ENCODE peak calls at places on chromosome 22, in nine cellular contexts. B, N, H, Y, A, I, G, R and J are unnamed samples. For H3K4me1, the result is how much of the 10 kb centered on the place peaks cover.

GRCh38 chr22:30866811-30867271 is 101.7 kb downstream of the MORC2 start:
- DNase-seq in B (no peak), N (peak), H (peak), Y (no peak), A (no peak), I (no peak), G (peak), R (no peak), J (peak)

GRCh38 chr22:35915477-35916013 is 113.1 kb downstream of the RBFOX2 start:
- DNase-seq in B (no peak), N (peak), H (no peak), Y (no peak), A (peak), I (no peak), G (no peak), R (no peak), J (no peak)

GRCh38 chr22:42613869-42614268 is 814 bp downstream of the POLDIP3 start:
- DNase-seq in B (no peak), N (peak), H (no peak), Y (no peak), A (peak), I (no peak), G (no peak), R (no peak), J (no peak)

GRCh38 chr22:35987487-35987886 is 41.1 kb downstream of the RBFOX2 start:
- DNase-seq in B (no peak), N (peak), H (no peak), Y (no peak), A (peak), I (no peak), G (no peak), R (no peak), J (no peak)

GRCh38 chr22:29205598-29206371 is at the start of gene EMID1:
- DNase-seq in B (no peak), N (peak), H (no peak), Y (peak), A (peak), I (peak), G (no peak), R (no peak), J (no peak)

GRCh38 chr22:49573109-49573765 is 254.4 kb downstream of the BRD1 start:
- DNase-seq in B (no peak), N (peak), H (no peak), Y (no peak), A (no peak), I (no peak), G (no peak), R (no peak), J (no peak)

GRCh38 chr22:49825944-49826602 is 1.6 kb downstream of the BRD1 start:
- DNase-seq in B (no peak), N (peak), H (no peak), Y (no peak), A (peak), I (no peak), G (no peak), R (no peak), J (peak)

GRCh38 chr22:35559354-35560005 is 18.8 kb downstream of the RASD2 start:
- DNase-seq in B (no peak), N (peak), H (no peak), Y (no peak), A (peak), I (no peak), G (no peak), R (no peak), J (no peak)

GRCh38 chr22:45452565-45453449 is 39.3 kb downstream of the RIBC2 start:
- DNase-seq in B (no peak), N (peak), H (no peak), Y (no peak), A (peak), I (no peak), G (no peak), R (no peak), J (no peak)

GRCh38 chr22:37848587-37849088 is 581 bp upstream of the EIF3L start:
- DNase-seq in B (no peak), N (peak), H (no peak), Y (no peak), A (peak), I (no peak), G (no peak), R (no peak), J (no peak)

GRCh38 chr22:44191036-44191454 is 10.3 kb downstream of the PARVG start:
- DNase-seq in B (no peak), N (no peak), H (no peak), Y (no peak), A (peak), I (no peak), G (no peak), R (no peak), J (no peak)

GRCh38 chr22:42993651-42994275 is 21.2 kb downstream of the PACSIN2 start:
- DNase-seq in B (no peak), N (peak), H (no peak), Y (no peak), A (peak), I (no peak), G (no peak), R (no peak), J (no peak)

GRCh38 chr22:49862408-49862776 is 8.7 kb downstream of the ZBED4 start:
- DNase-seq in B (no peak), N (no peak), H (no peak), Y (no peak), A (peak), I (no peak), G (no peak), R (no peak), J (no peak)

GRCh38 chr22:46770151-46770641 is 7.7 kb downstream of the TBC1D22A start:
- DNase-seq in B (no peak), N (no peak), H (no peak), Y (no peak), A (no peak), I (peak), G (no peak), R (no peak), J (no peak)

GRCh38 chr22:44259366-44260215 is 53.2 kb downstream of the SHISAL1 start:
- DNase-seq in B (no peak), N (no peak), H (peak), Y (no peak), A (no peak), I (no peak), G (no peak), R (no peak), J (peak)

GRCh38 chr22:49368221-49368975 is 459.3 kb downstream of the BRD1 start:
- DNase-seq in B (no peak), N (peak), H (no peak), Y (no peak), A (no peak), I (no peak), G (no peak), R (peak), J (no peak)

GRCh38 chr22:17241571-17242310 is 22.5 kb upstream of the ADA2 start:
- DNase-seq in B (no peak), N (peak), H (no peak), Y (no peak), A (no peak), I (no peak), G (no peak), R (no peak), J (no peak)

GRCh38 chr22:44860311-44860710 is 107.9 kb downstream of the ARHGAP8 start:
- DNase-seq in B (no peak), N (peak), H (no peak), Y (no peak), A (no peak), I (no peak), G (no peak), R (no peak), J (no peak)

GRCh38 chr22:28410050-28410816 is 269.4 kb downstream of the TTC28 start:
- DNase-seq in B (no peak), N (peak), H (no peak), Y (no peak), A (peak), I (no peak), G (no peak), R (no peak), J (no peak)

GRCh38 chr22:48391820-48392219 is 1435.9 kb downstream of the BRD1 start:
- DNase-seq in B (no peak), N (peak), H (peak), Y (no peak), A (no peak), I (no peak), G (no peak), R (peak), J (no peak)

GRCh38 chr22:37749223-37749622 is 52.4 kb downstream of the TRIOBP start:
- DNase-seq in B (no peak), N (no peak), H (no peak), Y (no peak), A (no peak), I (no peak), G (no peak), R (no peak), J (no peak)

GRCh38 chr22:23104109-23104971 is 34.0 kb downstream of the GNAZ start:
- DNase-seq in B (no peak), N (no peak), H (no peak), Y (no peak), A (no peak), I (no peak), G (no peak), R (no peak), J (no peak)

GRCh38 chr22:39284983-39285382 is 34.4 kb downstream of the RPL3 start:
- DNase-seq in B (no peak), N (no peak), H (no peak), Y (no peak), A (no peak), I (no peak), G (no peak), R (no peak), J (no peak)

GRCh38 chr22:39284142-39284980 is 35.1 kb downstream of the RPL3 start:
- DNase-seq in B (no peak), N (peak), H (no peak), Y (no peak), A (no peak), I (no peak), G (no peak), R (no peak), J (no peak)

GRCh38 chr22:39282642-39283311 is 36.6 kb downstream of the RPL3 start:
- DNase-seq in B (no peak), N (no peak), H (no peak), Y (no peak), A (no peak), I (no peak), G (no peak), R (no peak), J (no peak)

GRCh38 chr22:39281126-39281525 is 36.3 kb upstream of the PDGFB start:
- DNase-seq in B (no peak), N (no peak), H (no peak), Y (no peak), A (no peak), I (no peak), G (no peak), R (no peak), J (no peak)

GRCh38 chr22:39283312-39284141 is 35.9 kb downstream of the RPL3 start:
- DNase-seq in B (no peak), N (peak), H (no peak), Y (no peak), A (peak), I (peak), G (no peak), R (peak), J (peak)
- H3K4me1 ChIP-seq in B (under half), N (under half), H (under half), Y (under half), A (under half), I (under half), G (under half), R (under half), J (under half)

DNA sequence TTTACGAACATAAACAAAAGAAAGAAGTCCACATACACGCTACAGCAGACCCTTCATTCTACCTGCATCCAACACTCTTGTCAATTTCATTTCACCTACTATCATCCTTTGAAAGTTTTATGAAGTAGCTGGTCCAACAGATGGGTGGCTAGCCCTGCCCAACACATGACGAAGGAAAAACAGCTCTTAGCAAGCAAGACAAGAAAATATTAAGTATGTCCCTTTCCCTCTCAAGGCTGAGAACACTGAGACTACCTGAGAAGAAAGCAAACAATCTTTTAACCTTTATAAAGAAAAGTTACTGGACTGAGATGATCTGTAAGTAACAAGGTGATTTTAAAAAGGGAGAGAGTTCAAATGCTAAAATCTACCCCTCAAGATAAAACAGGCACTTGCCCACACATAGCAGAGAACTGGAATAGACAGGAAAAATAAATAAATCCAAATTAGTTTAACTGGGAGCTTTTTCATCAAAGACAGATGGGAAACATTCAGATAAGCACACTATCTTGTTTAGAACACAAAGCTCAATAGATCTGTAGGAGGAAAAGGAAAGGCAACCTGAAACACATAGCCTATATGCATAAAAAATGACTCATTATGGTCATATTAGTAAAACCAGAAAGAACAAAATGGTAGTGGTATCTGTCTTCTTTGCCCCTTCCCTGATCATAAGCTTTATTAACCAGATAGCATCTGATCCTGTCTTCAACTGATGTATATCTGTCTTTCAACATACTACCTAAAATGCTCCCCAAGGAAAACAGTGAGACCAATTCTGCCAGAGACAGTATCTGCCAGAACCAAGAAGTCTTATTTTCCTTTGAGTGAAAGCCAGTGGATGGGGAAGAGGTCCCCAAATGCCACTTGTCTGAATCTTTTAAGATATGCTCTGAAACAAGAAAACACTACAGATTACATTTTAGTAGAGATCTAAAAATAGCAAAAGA is 104.3 kb downstream of the MRTFA start:
- DNase-seq in B (no peak), N (no peak), H (no peak), Y (no peak), A (no peak), I (no peak), G (no peak), R (no peak), J (no peak)
- H3K4me3 ChIP-seq in B (no peak), N (peak), H (peak), Y (no peak), A (no peak), I (peak), G (peak), R (peak), J (no peak)

GRCh38 chr22:31921106-31921505 is 23.2 kb upstream of the YWHAH start:
- DNase-seq in B (no peak), N (no peak), H (no peak), Y (no peak), A (no peak), I (no peak), G (no peak), R (no peak), J (no peak)
- H3K4me1 ChIP-seq in B (under half), N (under half), H (under half), Y (under half), A (under half), I (under half), G (under half), R (under half), J (under half)

GRCh38 chr22:25126510-25126909 is 73.1 kb upstream of the CRYBB3 start:
- DNase-seq in B (no peak), N (no peak), H (no peak), Y (no peak), A (no peak), I (no peak), G (no peak), R (no peak), J (no peak)
- H3K4me3 ChIP-seq in B (no peak), N (no peak), H (no peak), Y (no peak), A (no peak), I (no peak), G (no peak), R (no peak), J (no peak)